ENCODE peak calls at places on chromosomes 6 and 20, in seven cellular contexts. Q is left ventricle myocardium superior, D is AG04449, E is SIG-M5, O is HTR-8/SVneo, B is WTC11, I is D341Med. Z is an unnamed sample.

GRCh38 chr6:99019341-99019740 is 71.6 kb upstream of the FBXL4 start:
- DNase-seq in Q (no peak), D (no peak), E (no peak), O (no peak), B (no peak), I (no peak), Z (peak; percentile 44)

GRCh38 chr20:19851863-19852262 is 93.8 kb downstream of the RIN2 start:
- DNase-seq in Q (no peak), D (no peak), E (no peak), O (no peak), B (no peak), I (no peak), Z (no peak)

GRCh38 chr6:125114248-125114858 is 39.2 kb upstream of the TPD52L1 start:
- DNase-seq in Q (peak; percentile 34), D (no peak), E (no peak), O (peak; percentile 25), B (peak; percentile 42), I (no peak), Z (no peak)

GRCh38 chr20:57592263-57593092 is 27.7 kb downstream of the ZBP1 start:
- DNase-seq in Q (no peak), D (no peak), E (no peak), O (no peak), B (no peak), I (no peak), Z (no peak)

GRCh38 chr20:44154521-44155001 is 32.4 kb downstream of the JPH2 start:
- DNase-seq in Q (no peak), D (peak; percentile 24), E (no peak), O (no peak), B (no peak), I (no peak), Z (no peak)

GRCh38 chr6:92122746-92123145 is 1296.6 kb downstream of the EPHA7 start:
- DNase-seq in Q (no peak), D (no peak), E (no peak), O (no peak), B (no peak), I (peak; percentile 34), Z (no peak)

GRCh38 chr6:105851181-105851580 is 235.0 kb upstream of the PRDM1 start:
- DNase-seq in Q (peak; percentile 31), D (no peak), E (no peak), O (no peak), B (peak; percentile 21), I (no peak), Z (no peak)

GRCh38 chr6:141498980-141499379 is 633.7 kb upstream of the GJE1 start:
- DNase-seq in Q (no peak), D (peak; percentile 29), E (no peak), O (no peak), B (no peak), I (no peak), Z (no peak)

GRCh38 chr6:26159417-26160273 is 72.4 kb downstream of the HFE start:
- DNase-seq in Q (no peak), D (no peak), E (no peak), O (no peak), B (no peak), I (no peak), Z (no peak)

GRCh38 chr20:278607-279571 is 11.7 kb downstream of the C20orf96 start:
- DNase-seq in Q (peak; percentile 67), D (no peak), E (no peak), O (no peak), B (peak; percentile 75), I (no peak), Z (no peak)

GRCh38 chr6:30508890-30509736 is 19.8 kb downstream of the HLA-E start:
- DNase-seq in Q (no peak), D (no peak), E (peak; percentile 45), O (no peak), B (no peak), I (no peak), Z (no peak)

GRCh38 chr6:157667211-157668033 is 155.6 kb upstream of the SNX9 start:
- DNase-seq in Q (no peak), D (peak; percentile 56), E (peak; percentile 13), O (peak; percentile 58), B (peak; percentile 54), I (peak; percentile 74), Z (peak; percentile 1)

GRCh38 chr20:12113468-12114371 is 196.0 kb downstream of the BTBD3 start:
- DNase-seq in Q (peak; percentile 24), D (no peak), E (no peak), O (peak; percentile 9), B (no peak), I (no peak), Z (peak; percentile 22)

GRCh38 chr6:140344149-140344913 is 969.9 kb upstream of the CITED2 start:
- DNase-seq in Q (no peak), D (peak; percentile 33), E (no peak), O (no peak), B (no peak), I (no peak), Z (no peak)

GRCh38 chr6:166515072-166515810 is 71.2 kb downstream of the RAMACL start:
- DNase-seq in Q (no peak), D (peak; percentile 33), E (no peak), O (peak; percentile 68), B (no peak), I (no peak), Z (peak; percentile 29)

GRCh38 chr6:41045664-41046063 is 3.4 kb downstream of the TSPO2 start:
- DNase-seq in Q (no peak), D (no peak), E (no peak), O (no peak), B (no peak), I (no peak), Z (no peak)

GRCh38 chr6:151242420-151242841 is 2.7 kb downstream of the AKAP12 start:
- DNase-seq in Q (no peak), D (no peak), E (no peak), O (no peak), B (no peak), I (no peak), Z (no peak)

GRCh38 chr20:3755269-3755668 is 12.3 kb downstream of the ADISSP start:
- DNase-seq in Q (peak; percentile 28), D (no peak), E (no peak), O (no peak), B (no peak), I (no peak), Z (no peak)

GRCh38 chr6:97401533-97401932 is 118.5 kb upstream of the MMS22L start:
- DNase-seq in Q (no peak), D (no peak), E (no peak), O (no peak), B (no peak), I (no peak), Z (no peak)

GRCh38 chr6:21500894-21501293 is 92.7 kb upstream of the SOX4 start:
- DNase-seq in Q (no peak), D (no peak), E (no peak), O (no peak), B (no peak), I (peak; percentile 46), Z (no peak)

GRCh38 chr20:62027698-62028321 is 37.9 kb downstream of the TAF4 start:
- DNase-seq in Q (peak; percentile 15), D (no peak), E (no peak), O (no peak), B (no peak), I (no peak), Z (no peak)

GRCh38 chr6:54617730-54618129 is 228.8 kb upstream of the FAM83B start:
- DNase-seq in Q (no peak), D (peak; percentile 67), E (no peak), O (no peak), B (no peak), I (no peak), Z (peak; percentile 76)

GRCh38 chr6:109406196-109406595 is 23.9 kb upstream of the CD164 start:
- DNase-seq in Q (no peak), D (no peak), E (peak; percentile 3), O (no peak), B (no peak), I (no peak), Z (no peak)

GRCh38 chr6:71387179-71387578 is 98.6 kb downstream of the OGFRL1 start:
- DNase-seq in Q (no peak), D (no peak), E (no peak), O (no peak), B (no peak), I (no peak), Z (no peak)

GRCh38 chr20:63265891-63266515 is 6.6 kb upstream of the ARFGAP1 start:
- DNase-seq in Q (no peak), D (peak; percentile 12), E (no peak), O (no peak), B (no peak), I (no peak), Z (no peak)

GRCh38 chr6:86508230-86508629 is 429.1 kb upstream of the HTR1E start:
- DNase-seq in Q (no peak), D (no peak), E (no peak), O (no peak), B (no peak), I (no peak), Z (no peak)

GRCh38 chr6:63636516-63636968 is 940 bp downstream of the PHF3 start:
- DNase-seq in Q (peak; percentile 61), D (no peak), E (no peak), O (no peak), B (peak; percentile 28), I (peak; percentile 50), Z (no peak)

GRCh38 chr6:17397764-17398194 is 4.4 kb downstream of the CAP2 start:
- DNase-seq in Q (no peak), D (peak; percentile 40), E (no peak), O (no peak), B (no peak), I (no peak), Z (no peak)

GRCh38 chr6:12328701-12329100 is 38.5 kb downstream of the EDN1 start:
- DNase-seq in Q (no peak), D (no peak), E (no peak), O (no peak), B (no peak), I (no peak), Z (no peak)

GRCh38 chr20:11686900-11687543 is 230.7 kb upstream of the BTBD3 start:
- DNase-seq in Q (peak; percentile 63), D (no peak), E (no peak), O (no peak), B (peak; percentile 35), I (peak; percentile 28), Z (no peak)

GRCh38 chr6:149032599-149033405 is 284.7 kb upstream of the TAB2 start:
- DNase-seq in Q (no peak), D (peak; percentile 69), E (no peak), O (peak; percentile 40), B (no peak), I (no peak), Z (no peak)

GRCh38 chr6:32922083-32922482 is 18.7 kb downstream of the HLA-DMB start:
- DNase-seq in Q (no peak), D (no peak), E (no peak), O (no peak), B (no peak), I (no peak), Z (no peak)

GRCh38 chr6:2960935-2961334 is 10.4 kb downstream of the SERPINB6 start:
- DNase-seq in Q (no peak), D (no peak), E (no peak), O (no peak), B (no peak), I (no peak), Z (no peak)

GRCh38 chr20:62733891-62734290 is 25.3 kb downstream of the NTSR1 start:
- DNase-seq in Q (no peak), D (no peak), E (no peak), O (no peak), B (no peak), I (no peak), Z (no peak)

GRCh38 chr6:2793491-2794151 is 28.4 kb downstream of the WRNIP1 start:
- DNase-seq in Q (no peak), D (no peak), E (peak; percentile 69), O (no peak), B (no peak), I (no peak), Z (no peak)

GRCh38 chr6:28875348-28875747 is 48.4 kb downstream of the TRIM27 start:
- DNase-seq in Q (no peak), D (no peak), E (no peak), O (no peak), B (no peak), I (no peak), Z (no peak)

GRCh38 chr6:113856011-113856551 is 1.1 kb upstream of the MARCKS start:
- DNase-seq in Q (peak; percentile 33), D (no peak), E (no peak), O (peak; percentile 23), B (no peak), I (no peak), Z (no peak)

Z was measured in epithelial cell of proximal tubule.